ENCODE peak calls at places on chromosomes 16 and 17, in eight cellular contexts. R is HCT116, M is heart left ventricle, F is uterus, X is lower leg skin, V is NB4, N is adrenal gland, D is transverse colon. E is an unnamed sample.

GRCh38 chr17:51869387-51869786 is 289.1 kb downstream of the CA10 start:
- DNase-seq in R (no peak), M (no peak), F (no peak), X (no peak), V (peak; percentile 26), N (no peak), D (no peak), E (no peak)

GRCh38 chr16:85281181-85281580 is 168.9 kb upstream of the CIBAR2 start:
- DNase-seq in R (no peak), M (no peak), F (no peak), X (no peak), V (no peak), N (no peak), D (no peak), E (no peak)

GRCh38 chr16:21101631-21102420 is 48.8 kb downstream of the DNAH3 start:
- DNase-seq in R (peak; percentile 19), M (peak; percentile 13), F (no peak), X (no peak), V (peak; percentile 42), N (peak; percentile 31), D (peak; percentile 12), E (no peak)

GRCh38 chr16:13594798-13595197 is 325.2 kb upstream of the ERCC4 start:
- DNase-seq in R (no peak), M (no peak), F (no peak), X (no peak), V (no peak), N (no peak), D (no peak), E (no peak)

GRCh38 chr17:48592592-48592991 is 987 bp downstream of the HOXB5 start:
- DNase-seq in R (no peak), M (no peak), F (no peak), X (no peak), V (no peak), N (no peak), D (no peak), E (no peak)

GRCh38 chr17:57762375-57762916 is 17.3 kb upstream of the CCDC182 start:
- DNase-seq in R (no peak), M (no peak), F (no peak), X (no peak), V (no peak), N (no peak), D (no peak), E (no peak)

GRCh38 chr17:7589891-7590611 is at the start of gene SOX15:
- DNase-seq in R (no peak), M (no peak), F (no peak), X (no peak), V (no peak), N (no peak), D (no peak), E (no peak)

GRCh38 chr17:43328650-43329049 is 70.1 kb upstream of the ARL4D start:
- DNase-seq in R (no peak), M (no peak), F (no peak), X (no peak), V (no peak), N (no peak), D (no peak), E (no peak)

GRCh38 chr17:58330997-58331814 is 2.6 kb upstream of the TSPOAP1 start:
- DNase-seq in R (no peak), M (peak; percentile 42), F (no peak), X (no peak), V (peak; percentile 88), N (no peak), D (peak; percentile 66), E (no peak)

DNA sequence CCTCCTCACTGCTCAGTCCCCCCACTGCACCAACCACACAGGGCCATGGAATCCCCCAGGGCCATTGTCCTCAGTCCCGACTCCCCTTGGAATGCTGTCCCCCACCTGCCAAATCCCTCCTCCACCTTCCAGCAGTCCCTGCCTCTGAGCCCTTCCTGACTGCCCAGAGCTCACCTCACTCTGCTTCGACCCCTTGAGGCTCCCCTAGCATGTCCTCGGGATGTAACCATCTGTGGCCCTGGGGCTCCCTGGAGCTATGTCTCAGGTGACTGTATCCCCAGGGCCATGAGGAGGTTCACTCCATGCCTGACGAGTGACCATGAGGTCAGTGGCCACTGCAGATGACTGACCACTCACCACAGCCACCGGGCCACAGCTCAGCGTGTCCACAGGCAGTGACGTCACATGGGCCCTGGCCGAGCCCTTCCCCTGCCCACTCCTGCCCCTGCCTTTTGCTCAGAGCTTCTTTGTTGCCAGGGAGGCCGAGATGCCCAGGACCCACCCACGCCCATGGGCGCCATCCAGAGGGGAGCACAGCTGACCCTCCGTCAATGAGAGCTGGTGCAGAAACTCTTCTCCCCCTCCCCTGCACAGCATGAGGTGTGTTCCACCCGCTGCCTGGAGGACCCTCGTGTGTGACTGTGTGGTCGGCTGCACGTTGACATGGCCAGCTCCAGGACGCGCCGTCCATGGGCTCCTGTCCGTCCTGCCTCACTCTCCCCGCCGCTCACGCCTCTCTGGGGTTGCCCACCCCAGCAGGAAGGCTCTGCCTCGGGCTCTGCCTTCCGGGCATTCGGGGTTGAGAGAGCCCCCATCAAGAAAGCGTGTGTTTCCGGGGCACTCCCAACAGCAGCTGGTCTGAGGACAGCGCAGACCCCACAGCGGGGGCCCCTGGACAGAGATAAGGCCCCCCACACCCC is 7.9 kb upstream of the PIEZO1 start:
- DNase-seq in R (no peak), M (no peak), F (no peak), X (no peak), V (peak; percentile 45), N (no peak), D (no peak), E (no peak)
- TF ChIP-seq POLR2A in R (no peak), M (no peak), F (no peak), X (no peak), V (no peak), N (no peak), D (no peak), E (no peak)

DNA sequence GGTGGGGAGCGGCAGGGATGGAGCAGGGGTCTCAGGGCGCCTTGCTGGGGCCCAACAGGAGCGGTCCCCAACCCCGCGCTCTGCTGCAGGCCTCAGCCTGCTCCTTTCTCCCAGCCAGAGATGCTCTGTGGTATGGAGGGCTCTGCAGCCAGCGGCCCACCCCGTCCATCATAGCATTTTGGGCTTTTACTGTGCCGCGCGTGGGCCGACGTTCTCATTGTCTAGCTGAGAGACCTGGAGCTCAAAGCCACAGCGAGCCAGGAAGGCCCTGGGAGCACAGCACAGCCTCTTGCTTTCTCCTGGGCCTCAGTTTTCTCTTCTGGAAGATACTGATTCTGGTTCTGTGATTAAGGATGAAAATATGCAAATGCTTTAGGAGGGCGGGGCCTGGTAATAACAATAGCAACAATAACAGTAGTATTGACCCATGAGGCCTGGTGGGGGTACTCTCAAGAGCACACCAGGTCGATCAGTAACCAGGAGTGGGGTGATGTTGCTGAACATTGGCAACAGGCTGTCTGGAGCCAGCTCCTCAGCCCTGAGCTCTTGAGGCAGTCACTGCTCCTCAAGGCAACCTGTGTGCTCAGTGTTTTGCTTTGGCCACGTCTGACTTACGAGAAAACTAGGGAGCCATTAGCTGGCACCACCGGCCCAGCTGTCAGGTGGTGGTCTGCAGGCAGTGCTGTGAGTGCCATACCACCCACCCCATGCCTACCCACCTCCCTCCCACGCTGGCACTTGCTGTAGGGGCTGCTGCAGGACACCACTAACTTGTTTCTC is 1.1 kb upstream of the RASD1 start:
- DNase-seq in R (no peak), M (no peak), F (no peak), X (no peak), V (no peak), N (no peak), D (no peak), E (peak; percentile 14)
- TF ChIP-seq CTCF in R (no peak), M (peak; percentile 21), F (no peak), X (no peak), V (no peak), N (no peak), D (no peak), E (no peak)

DNA sequence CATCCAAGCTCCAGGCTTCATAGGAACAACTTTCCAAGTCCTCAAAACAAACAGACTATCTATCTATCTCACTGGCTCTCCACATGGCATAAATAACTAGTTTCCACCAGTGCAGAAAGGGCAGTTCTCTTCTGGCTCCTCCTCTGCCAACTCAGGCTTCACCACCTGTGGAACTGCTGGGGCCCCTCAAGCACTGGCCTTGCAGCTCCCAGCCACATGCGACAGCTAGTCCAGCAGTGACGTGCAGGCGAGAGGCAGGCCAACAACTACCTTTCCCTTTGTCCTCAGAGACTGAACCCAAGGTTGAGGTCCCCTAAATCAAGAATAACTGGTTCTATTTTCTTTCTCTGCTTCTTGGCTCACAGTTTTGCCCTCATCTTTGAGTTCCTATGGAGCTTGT is 137.6 kb downstream of the AATF start:
- DNase-seq in R (no peak), M (no peak), F (no peak), X (no peak), V (no peak), N (no peak), D (no peak), E (no peak)
- TF ChIP-seq POLR2A in R (no peak), M (no peak), F (no peak), X (no peak), V (no peak), N (no peak), D (no peak), E (no peak)

GRCh38 chr17:34638526-34639260 is 59.3 kb downstream of the TMEM132E start:
- DNase-seq in R (no peak), M (no peak), F (no peak), X (no peak), V (no peak), N (no peak), D (no peak), E (no peak)

GRCh38 chr17:34635876-34636275 is 56.5 kb downstream of the TMEM132E start:
- DNase-seq in R (no peak), M (no peak), F (no peak), X (no peak), V (no peak), N (no peak), D (no peak), E (no peak)

GRCh38 chr17:34639706-34640425 is 60.5 kb downstream of the TMEM132E start:
- DNase-seq in R (no peak), M (no peak), F (no peak), X (no peak), V (no peak), N (no peak), D (no peak), E (no peak)

GRCh38 chr17:34637041-34637547 is 57.7 kb downstream of the TMEM132E start:
- DNase-seq in R (no peak), M (no peak), F (no peak), X (no peak), V (no peak), N (no peak), D (no peak), E (no peak)

DNA sequence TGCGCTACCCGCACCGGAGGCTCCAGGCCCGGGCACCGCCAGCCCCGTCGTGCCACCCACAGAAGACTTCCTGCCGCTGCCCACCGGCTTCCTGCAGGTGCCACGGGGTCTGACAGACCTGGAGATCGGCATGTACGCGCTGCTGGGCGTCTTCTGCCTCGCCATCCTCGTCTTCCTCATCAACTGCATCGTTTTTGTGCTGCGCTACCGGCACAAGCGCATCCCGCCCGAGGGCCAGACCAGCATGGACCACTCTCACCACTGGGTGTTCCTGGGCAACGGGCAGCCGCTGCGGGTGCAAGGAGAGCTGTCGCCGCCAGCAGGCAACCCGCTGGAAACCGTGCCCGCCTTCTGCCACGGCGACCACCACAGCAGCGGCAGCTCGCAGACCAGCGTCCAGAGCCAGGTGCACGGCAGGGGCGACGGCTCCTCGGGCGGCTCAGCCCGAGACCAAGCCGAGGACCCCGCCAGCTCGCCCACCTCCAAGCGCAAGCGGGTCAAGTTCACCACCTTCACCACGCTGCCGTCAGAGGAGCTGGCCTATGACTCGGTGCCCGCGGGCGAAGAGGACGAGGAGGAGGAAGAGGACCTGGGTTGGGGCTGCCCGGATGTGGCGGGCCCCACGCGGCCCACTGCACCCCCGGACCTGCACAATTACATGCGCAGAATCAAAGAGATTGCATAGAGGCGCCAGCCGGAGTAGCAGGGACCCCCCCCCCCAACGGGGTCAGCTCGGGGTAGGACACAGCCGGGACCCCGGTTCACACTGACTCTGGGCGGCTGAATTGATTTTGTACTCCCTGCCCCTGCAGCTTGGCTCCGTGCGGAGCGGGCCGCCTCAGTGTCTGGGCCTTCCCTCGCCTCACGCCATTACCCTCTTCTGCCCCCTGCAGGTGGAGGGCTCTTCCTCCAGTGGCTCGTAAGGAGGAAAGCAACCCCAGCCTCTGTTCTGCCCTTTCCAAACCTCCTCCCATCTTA is 58.5 kb downstream of the TMEM132E start:
- DNase-seq in R (peak; percentile 40), M (peak; percentile 70), F (peak; percentile 57), X (peak; percentile 60), V (peak; percentile 84), N (peak; percentile 80), D (peak; percentile 76), E (peak; percentile 44)
- TF ChIP-seq CTCF in R (peak; percentile 75), M (peak; percentile 78), F (peak; percentile 77), X (no peak), V (peak; percentile 89), N (peak; percentile 82), D (peak; percentile 82), E (peak; percentile 77)

E was measured in gastrocnemius medialis.